ENCODE peak calls at places on chromosomes 13 and 19, in ten cellular contexts. V is DND-41, R is fibroblast of lung, M is colonic mucosa, E is H1, C is PC-3, Z is adipocyte, J is NT2/D1, D is neural progenitor cell, L is GM23248. N is an unnamed sample.

GRCh38 chr19:2246014-2246620 is 3.0 kb upstream of the AMH start:
- DNase-seq in L (no peak), D (no peak), E (no peak), Z (no peak), J (no peak), C (no peak), V (no peak), M (no peak), R (no peak), N (no peak)

GRCh38 chr19:55546822-55547614 is 1.7 kb upstream of the SBK3 start:
- DNase-seq in J (no peak), M (peak; percentile 46), V (no peak), D (peak; percentile 42), C (peak; percentile 92), Z (peak; percentile 54), E (no peak), L (peak; percentile 79), R (peak; percentile 89), N (no peak)

GRCh38 chr13:93450226-93450625 is 223.6 kb downstream of the GPC6 start:
- DNase-seq in Z (peak; percentile 55), D (no peak), J (no peak), L (peak; percentile 54), R (peak; percentile 79), C (no peak), M (no peak), E (no peak), V (no peak), N (no peak)

GRCh38 chr13:114067886-114068722 is 64.3 kb downstream of the RASA3 start:
- DNase-seq in R (no peak), D (no peak), L (no peak), Z (no peak), V (no peak), E (no peak), C (no peak), J (no peak), M (no peak), N (no peak)

GRCh38 chr13:33554919-33555791 is 262.8 kb upstream of the RFC3 start:
- DNase-seq in R (no peak), D (peak; percentile 14), E (no peak), V (no peak), J (no peak), C (peak; percentile 21), Z (peak; percentile 32), L (peak; percentile 16), M (no peak), N (no peak)

GRCh38 chr13:87094646-87095045 is 576.5 kb upstream of the SLITRK5 start:
- DNase-seq in L (no peak), C (peak; percentile 5), V (no peak), D (peak; percentile 49), E (no peak), R (no peak), J (no peak), Z (no peak), M (no peak), N (peak; percentile 61)

GRCh38 chr13:102597029-102598015 is 536 bp downstream of the TPP2 start:
- DNase-seq in M (peak; percentile 39), R (peak; percentile 60), C (peak; percentile 34), J (no peak), V (peak; percentile 24), Z (peak; percentile 59), L (peak; percentile 52), D (peak; percentile 42), E (no peak), N (peak; percentile 73)

GRCh38 chr19:56116606-56117005 is 4.5 kb downstream of the ZNF787 start:
- DNase-seq in J (no peak), E (no peak), R (no peak), Z (no peak), L (no peak), M (no peak), C (no peak), V (no peak), D (no peak), N (no peak)

GRCh38 chr13:113875829-113876228 is 12.0 kb upstream of the GAS6 start:
- DNase-seq in L (peak; percentile 33), D (no peak), C (no peak), E (no peak), Z (no peak), V (no peak), J (no peak), R (no peak), M (no peak), N (no peak)

GRCh38 chr13:73521291-73521626 is 462.5 kb downstream of the KLF5 start:
- DNase-seq in E (no peak), L (no peak), C (no peak), D (no peak), V (no peak), R (no peak), Z (no peak), J (no peak), M (no peak), N (no peak)

GRCh38 chr19:19280561-19280960 is 7.5 kb upstream of the TM6SF2 start:
- DNase-seq in M (no peak), V (no peak), D (no peak), J (no peak), R (peak; percentile 18), E (no peak), L (peak; percentile 58), C (no peak), Z (no peak), N (no peak)

GRCh38 chr19:13981988-13982501 is 24.1 kb downstream of the RFX1 start:
- DNase-seq in M (no peak), D (no peak), C (no peak), J (no peak), E (no peak), L (no peak), V (no peak), Z (no peak), R (no peak), N (no peak)

GRCh38 chr19:3803986-3804385 is 17.8 kb upstream of the MATK start:
- DNase-seq in D (no peak), R (no peak), E (no peak), J (no peak), C (no peak), L (no peak), V (no peak), M (no peak), Z (no peak), N (no peak)
- H3K9ac ChIP-seq in D (no peak overlapping the region), R (no peak overlapping the region), E (no peak overlapping the region), J (no peak overlapping the region), C (no peak overlapping the region), L (no peak overlapping the region), V (no peak overlapping the region), M (no peak overlapping the region), Z (no peak overlapping the region), N (no peak overlapping the region)

DNA sequence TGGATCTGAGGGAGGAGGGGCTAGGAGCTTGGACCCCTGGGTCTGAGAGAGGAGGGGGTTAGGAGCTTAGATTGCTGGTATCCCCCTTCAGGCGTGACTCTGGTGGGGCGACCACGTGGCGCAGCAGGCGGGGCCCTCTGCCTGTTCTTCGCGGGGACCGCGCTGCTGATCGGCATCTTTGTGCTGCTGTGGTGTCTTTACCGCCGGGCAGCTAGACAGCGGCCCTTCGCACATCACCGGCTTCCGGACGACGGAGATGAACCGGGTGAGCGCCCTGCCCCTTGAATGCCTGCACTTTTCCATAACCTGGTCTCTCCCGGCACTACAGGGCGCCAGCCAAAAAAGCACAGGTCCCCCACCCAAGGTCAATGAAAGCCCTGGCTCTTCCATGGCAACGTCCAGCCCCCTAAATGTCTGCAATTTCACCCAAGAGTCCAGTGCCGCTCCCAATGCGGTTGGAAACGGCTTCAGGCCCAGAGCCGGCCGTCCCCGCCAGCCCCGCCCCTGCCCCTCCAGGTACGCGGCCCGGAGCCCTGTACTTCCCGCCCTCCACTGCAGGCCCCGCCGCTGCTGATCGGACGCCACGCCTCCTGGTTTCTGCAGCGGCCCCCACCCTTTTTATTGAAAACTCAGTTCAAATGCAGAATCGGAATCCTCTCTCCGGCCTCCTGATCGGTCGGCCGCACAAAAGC is 2.8 kb downstream of the GFY start:
- DNase-seq in J (no peak), E (no peak), R (no peak), M (no peak), L (peak; percentile 43), C (peak; percentile 43), Z (no peak), D (peak; percentile 80), V (no peak), N (peak; percentile 78)
- H3K9ac ChIP-seq in J (peak overlapping the region; percentile 56), E (peak overlapping the region; percentile 59), R (no peak overlapping the region), M (no peak overlapping the region), L (no peak overlapping the region), C (no peak overlapping the region), Z (no peak overlapping the region), D (no peak overlapping the region), V (no peak overlapping the region), N (peak overlapping the region; percentile 66)

DNA sequence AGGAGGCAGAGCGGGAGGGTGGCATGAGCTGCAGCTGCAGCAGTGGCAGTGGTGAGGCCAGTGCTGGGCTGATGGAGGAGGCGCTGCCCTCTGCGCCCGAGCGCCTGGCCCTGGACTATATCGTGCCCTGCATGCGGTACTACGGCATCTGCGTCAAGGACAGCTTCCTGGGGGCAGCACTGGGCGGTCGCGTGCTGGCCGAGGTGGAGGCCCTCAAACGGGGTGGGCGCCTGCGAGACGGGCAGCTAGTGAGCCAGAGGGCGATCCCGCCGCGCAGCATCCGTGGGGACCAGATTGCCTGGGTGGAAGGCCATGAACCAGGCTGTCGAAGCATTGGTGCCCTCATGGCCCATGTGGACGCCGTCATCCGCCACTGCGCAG is 2.0 kb downstream of the EGLN2 start:
- DNase-seq in L (no peak), Z (no peak), E (no peak), M (no peak), J (no peak), R (no peak), D (no peak), C (no peak), V (no peak), N (no peak)
- H3K9ac ChIP-seq in L (peak overlapping the region; percentile 90), Z (peak overlapping the region; percentile 94), E (no peak overlapping the region), M (peak overlapping the region; percentile 85), J (peak overlapping the region; percentile 70), R (no peak overlapping the region), D (no peak overlapping the region), C (no peak overlapping the region), V (peak overlapping the region; percentile 92), N (peak overlapping the region; percentile 97)

DNA sequence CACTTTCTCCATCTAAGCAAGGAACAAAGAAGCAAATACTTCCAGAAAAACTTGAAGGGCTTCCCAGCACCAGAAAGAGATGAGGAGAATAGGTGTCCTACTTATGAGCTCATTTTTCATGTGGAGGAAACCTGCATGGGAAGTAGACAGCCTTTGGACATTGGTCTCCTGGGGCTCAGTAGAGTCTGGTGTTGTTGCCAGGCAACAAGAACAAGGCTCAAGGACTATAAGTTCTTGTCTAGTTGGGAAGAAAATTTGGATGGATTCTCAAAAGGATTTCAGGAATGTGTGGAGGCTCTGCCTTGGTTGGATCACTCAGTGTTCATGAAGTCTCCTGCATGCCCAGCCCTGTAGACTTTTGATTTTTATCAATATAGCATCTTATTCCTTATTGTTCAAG is 84.5 kb downstream of the MBNL2 start:
- DNase-seq in L (no peak), E (no peak), D (no peak), V (no peak), R (peak; percentile 45), M (no peak), C (no peak), J (no peak), Z (peak; percentile 31), N (no peak)
- H3K9ac ChIP-seq in L (no peak overlapping the region), E (no peak overlapping the region), D (no peak overlapping the region), V (no peak overlapping the region), R (no peak overlapping the region), M (no peak overlapping the region), C (no peak overlapping the region), J (no peak overlapping the region), Z (no peak overlapping the region), N (no peak overlapping the region)

GRCh38 chr19:48837586-48838191 is 1.4 kb upstream of the HSD17B14 start:
- DNase-seq in V (no peak), J (no peak), Z (no peak), C (no peak), D (peak; percentile 69), M (no peak), L (no peak), E (no peak), R (no peak), N (peak; percentile 40)
- H3K9ac ChIP-seq in V (no peak overlapping the region), J (peak overlapping the region; percentile 68), Z (no peak overlapping the region), C (no peak overlapping the region), D (no peak overlapping the region), M (no peak overlapping the region), L (peak overlapping the region; percentile 70), E (peak overlapping the region; percentile 40), R (no peak overlapping the region), N (peak overlapping the region; percentile 22)